ENCODE peak calls at places on chromosomes 13 and 19, in five cellular contexts. N is OCI-LY7, O is AG10803, U is GM12878, A is AG09319. K is an unnamed sample.

GRCh38 chr13:44403720-44404063 is 30.1 kb downstream of the SERP2 start:
- DNase-seq in A (no peak), U (no peak), O (no peak), N (no peak), K (no peak)

GRCh38 chr19:27746691-27747380 is 1466.1 kb downstream of the UQCRFS1 start:
- DNase-seq in N (no peak), A (no peak), U (no peak), O (peak), K (no peak)

GRCh38 chr19:35757231-35757748 is 461 bp upstream of the HSPB6 start:
- DNase-seq in N (no peak), O (peak), U (no peak), A (peak), K (no peak)

GRCh38 chr13:110206170-110206569 is 100.8 kb downstream of the COL4A1 start:
- DNase-seq in N (no peak), U (no peak), O (no peak), A (no peak), K (no peak)

GRCh38 chr13:34733720-34734119 is 208.3 kb upstream of the NBEA start:
- DNase-seq in U (no peak), O (peak), N (no peak), A (no peak), K (no peak)

GRCh38 chr13:60654405-60654804 is 257.4 kb downstream of the TDRD3 start:
- DNase-seq in N (no peak), U (no peak), O (peak), A (no peak), K (no peak)

GRCh38 chr19:48632692-48633147 is 4.5 kb downstream of the DBP start:
- DNase-seq in U (no peak), O (peak), A (no peak), N (no peak), K (no peak)

GRCh38 chr13:110886475-110887241 is 28.2 kb downstream of the ANKRD10 start:
- DNase-seq in U (no peak), A (no peak), N (no peak), O (no peak), K (no peak)

GRCh38 chr13:32838985-32839384 is 177.2 kb upstream of the KL start:
- DNase-seq in N (peak), O (no peak), A (no peak), U (no peak), K (peak)

DNA sequence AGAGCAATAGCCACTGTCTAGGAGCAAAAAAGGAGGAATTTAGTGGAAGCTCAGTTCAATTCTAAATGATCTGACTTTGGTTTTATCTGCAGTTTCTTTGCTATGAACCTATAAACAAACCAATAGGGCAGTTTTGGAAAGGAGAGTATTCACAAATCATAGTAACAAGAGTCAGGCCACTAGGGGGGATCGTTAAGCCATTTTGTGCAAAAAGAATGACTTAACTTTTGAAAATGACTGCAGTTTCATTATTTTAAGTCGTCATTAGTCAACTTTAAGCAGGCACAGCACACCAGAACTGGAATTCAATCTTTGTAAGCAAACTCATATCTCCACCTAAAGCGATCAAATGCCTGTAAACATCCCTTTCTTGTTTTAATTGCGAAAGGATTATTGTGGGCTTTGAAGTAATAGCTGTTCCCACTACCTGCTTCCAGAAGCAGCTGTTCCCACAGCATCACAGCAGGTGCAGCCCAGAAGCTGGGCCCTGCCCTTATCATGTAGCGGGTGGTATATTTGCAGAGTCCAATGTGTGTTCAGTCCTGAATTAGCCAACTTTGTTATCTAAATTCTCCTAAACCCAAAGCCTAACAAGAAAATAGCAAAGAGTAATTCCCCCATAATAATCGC is 51.5 kb downstream of the SOX21 start:
- DNase-seq in A (no peak), N (peak), U (no peak), O (peak), K (peak)
- TF ChIP-seq CTCF in A (peak), N (peak), U (no peak), O (peak), K (peak)

GRCh38 chr19:9819590-9819898 is 665 bp upstream of the FBXL12 start:
- DNase-seq in U (no peak), N (no peak), O (no peak), A (no peak), K (no peak)

GRCh38 chr19:9818734-9819589 is at the start of gene FBXL12:
- DNase-seq in A (peak), U (peak), N (peak), O (peak), K (peak)

GRCh38 chr19:9827325-9828238 is at the start of gene UBL5:
- DNase-seq in N (peak), A (peak), O (peak), U (peak), K (peak)

GRCh38 chr19:9828551-9829063 is 889 bp downstream of the UBL5 start:
- DNase-seq in N (peak), A (no peak), O (no peak), U (no peak), K (no peak)

DNA sequence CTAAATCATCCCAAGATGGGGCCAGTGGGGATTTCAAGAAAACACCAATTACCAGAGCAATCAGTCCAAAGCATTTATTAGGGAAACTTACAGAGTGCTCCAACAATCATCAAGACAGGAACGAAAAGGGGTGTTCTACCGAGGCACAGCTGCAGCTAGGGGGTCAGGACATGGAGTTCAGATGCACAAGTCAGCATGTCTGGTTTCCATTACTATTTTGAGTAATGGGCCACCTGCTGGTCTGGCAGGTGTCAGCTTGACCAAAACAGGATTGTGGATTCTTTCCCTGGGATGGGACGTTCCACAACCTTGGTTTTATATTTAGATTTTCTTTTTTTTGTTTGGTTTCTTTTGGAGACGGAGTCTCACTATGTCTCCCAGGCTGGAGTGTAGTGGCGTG is 3.9 kb upstream of the UBL5 start:
- DNase-seq in A (no peak), U (no peak), O (no peak), N (no peak), K (no peak)
- TF ChIP-seq CTCF in A (no peak), U (no peak), O (no peak), N (no peak), K (no peak)

GRCh38 chr19:32351807-32352630 is 6.6 kb downstream of the ZNF507 start:
- DNase-seq in O (peak), N (no peak), U (no peak), A (no peak), K (no peak)
- TF ChIP-seq CTCF in O (no peak), N (no peak), U (no peak), A (no peak), K (no peak)

DNA sequence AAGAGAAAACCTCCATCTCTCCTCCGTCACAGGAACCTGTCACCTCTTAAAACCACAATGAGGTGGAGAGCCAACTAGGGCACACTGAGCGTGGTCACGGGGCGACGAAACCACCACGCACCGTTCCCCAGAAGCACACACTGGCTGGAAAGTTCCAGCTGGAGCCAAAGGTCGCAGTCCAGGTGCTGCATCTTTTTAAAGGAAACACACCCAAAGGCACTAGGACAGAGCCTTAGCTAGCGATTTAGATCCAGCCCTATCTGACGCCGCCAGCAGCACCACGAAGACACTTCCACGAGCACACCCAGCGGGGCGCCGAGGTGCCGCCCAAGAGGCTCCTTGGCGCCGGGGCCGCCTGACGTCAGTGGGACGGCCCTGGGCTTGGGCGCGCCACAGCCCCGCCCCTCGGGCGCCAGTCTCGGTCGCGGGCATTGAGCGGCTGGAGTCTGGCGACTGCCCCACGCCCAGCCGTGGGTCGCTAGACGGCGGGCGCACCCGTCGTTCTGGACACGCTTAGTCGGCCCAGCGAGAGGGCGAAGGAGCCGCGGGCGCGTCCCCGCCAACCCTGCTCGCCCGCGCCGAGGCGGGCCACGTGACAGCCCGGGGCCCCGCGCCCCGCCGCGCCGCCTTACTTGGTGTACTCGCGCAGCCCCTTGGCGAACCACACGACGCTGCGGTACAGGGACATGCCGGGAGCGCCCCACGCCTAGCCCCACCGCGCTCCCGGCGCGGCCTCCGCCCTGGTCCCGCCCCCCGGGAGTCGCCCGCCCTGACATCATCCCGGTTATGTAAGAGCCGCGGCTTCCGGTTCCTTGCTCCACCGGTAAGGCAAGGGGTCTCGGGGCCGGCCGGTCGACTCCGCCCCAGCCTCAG is at the start of gene DHRS12:
- DNase-seq in U (peak), A (peak), N (peak), O (peak), K (peak)
- TF ChIP-seq CTCF in U (no peak), A (no peak), N (peak), O (no peak), K (no peak)

K was measured in GM20000.